ENCODE peak calls at places on chromosomes 1 and 21, in nine cellular contexts. C is retina, T is fibroblast of pulmonary artery, G is RWPE1, O is cardiac muscle cell, Z is NCI-H1048, N is GM13976, B is neural progenitor cell, Y is T1000. H is an unnamed sample.

GRCh38 chr1:204837440-204838084 is 33.1 kb upstream of the NFASC start:
- DNase-seq in C (peak; percentile 68), T (peak; percentile 71), G (peak; percentile 82), O (peak; percentile 69), Z (peak; percentile 16), N (peak; percentile 47), B (peak; percentile 90), Y (no peak), H (no peak)

GRCh38 chr1:119008483-119009299 is 20.5 kb upstream of the TBX15 start:
- DNase-seq in C (peak; percentile 82), T (peak; percentile 79), G (peak; percentile 60), O (peak; percentile 81), Z (no peak), N (peak; percentile 71), B (peak; percentile 58), Y (no peak), H (no peak)

GRCh38 chr1:92259350-92259749 is 39.4 kb downstream of the GLMN start:
- DNase-seq in C (no peak), T (peak; percentile 18), G (no peak), O (no peak), Z (no peak), N (no peak), B (no peak), Y (no peak), H (no peak)

GRCh38 chr21:17387030-17387617 is 125.7 kb upstream of the CXADR start:
- DNase-seq in C (peak; percentile 74), T (peak; percentile 80), G (peak; percentile 36), O (peak; percentile 76), Z (peak; percentile 40), N (peak; percentile 51), B (peak; percentile 80), Y (peak; percentile 12), H (no peak)

GRCh38 chr1:33955101-33955500 is 91.2 kb downstream of the HMGB4 start:
- DNase-seq in C (no peak), T (no peak), G (no peak), O (no peak), Z (no peak), N (no peak), B (no peak), Y (no peak), H (no peak)

GRCh38 chr1:31981976-31982375 is 31.7 kb upstream of the KHDRBS1 start:
- DNase-seq in C (no peak), T (no peak), G (no peak), O (no peak), Z (no peak), N (no peak), B (no peak), Y (no peak), H (no peak)

GRCh38 chr1:6392081-6392879 is 1.3 kb downstream of the ACOT7 start:
- DNase-seq in C (peak; percentile 70), T (no peak), G (no peak), O (no peak), Z (no peak), N (peak; percentile 26), B (no peak), Y (no peak), H (no peak)

GRCh38 chr1:154159554-154159953 is 4.7 kb upstream of the NUP210L start:
- DNase-seq in C (no peak), T (no peak), G (no peak), O (no peak), Z (no peak), N (no peak), B (no peak), Y (no peak), H (no peak)

GRCh38 chr21:28959367-28960099 is 33.1 kb downstream of the LTN1 start:
- DNase-seq in C (no peak), T (peak; percentile 84), G (no peak), O (peak; percentile 79), Z (no peak), N (no peak), B (no peak), Y (no peak), H (no peak)

GRCh38 chr1:183379951-183380350 is 38.2 kb downstream of the NMNAT2 start:
- DNase-seq in C (no peak), T (no peak), G (no peak), O (no peak), Z (no peak), N (no peak), B (no peak), Y (no peak), H (no peak)

GRCh38 chr1:31625561-31626272 is 8.2 kb downstream of the HCRTR1 start:
- DNase-seq in C (no peak), T (peak; percentile 36), G (no peak), O (peak; percentile 28), Z (no peak), N (no peak), B (no peak), Y (no peak), H (no peak)

GRCh38 chr1:172339840-172340239 is 80.6 kb upstream of the C1orf105 start:
- DNase-seq in C (no peak), T (no peak), G (no peak), O (no peak), Z (no peak), N (no peak), B (no peak), Y (no peak), H (no peak)

GRCh38 chr1:201883266-201883665 is 5.4 kb upstream of the SHISA4 start:
- DNase-seq in C (no peak), T (no peak), G (no peak), O (no peak), Z (no peak), N (no peak), B (no peak), Y (no peak), H (no peak)

GRCh38 chr1:228265167-228265566 is 57.3 kb downstream of the OBSCN start:
- DNase-seq in C (no peak), T (peak; percentile 39), G (peak; percentile 23), O (peak; percentile 48), Z (no peak), N (no peak), B (no peak), Y (no peak), H (no peak)

GRCh38 chr1:12617901-12618660 is at the start of gene DHRS3:
- DNase-seq in C (peak; percentile 91), T (peak; percentile 78), G (peak; percentile 93), O (peak; percentile 94), Z (no peak), N (peak; percentile 71), B (peak; percentile 92), Y (peak; percentile 62), H (peak; percentile 89)

GRCh38 chr1:115239148-115239820 is 98.8 kb downstream of the NGF start:
- DNase-seq in C (no peak), T (no peak), G (no peak), O (peak; percentile 51), Z (no peak), N (no peak), B (no peak), Y (no peak), H (no peak)

GRCh38 chr1:180270767-180271639 is 40.9 kb downstream of the LHX4 start:
- DNase-seq in C (no peak), T (peak; percentile 84), G (peak; percentile 18), O (peak; percentile 89), Z (no peak), N (no peak), B (peak; percentile 30), Y (no peak), H (peak; percentile 11)

GRCh38 chr1:182249201-182249676 is 142.4 kb downstream of the GLUL start:
- DNase-seq in C (no peak), T (no peak), G (no peak), O (no peak), Z (no peak), N (peak; percentile 48), B (no peak), Y (no peak), H (no peak)

GRCh38 chr1:50183734-50184133 is 75.0 kb downstream of the ELAVL4 start:
- DNase-seq in C (peak; percentile 48), T (no peak), G (no peak), O (no peak), Z (no peak), N (no peak), B (no peak), Y (no peak), H (no peak)

GRCh38 chr1:22836846-22837245 is 126.2 kb downstream of the EPHB2 start:
- DNase-seq in C (no peak), T (no peak), G (no peak), O (no peak), Z (no peak), N (no peak), B (no peak), Y (no peak), H (no peak)

GRCh38 chr1:14715771-14716170 is 117.3 kb downstream of the KAZN start:
- DNase-seq in C (no peak), T (no peak), G (no peak), O (no peak), Z (no peak), N (no peak), B (no peak), Y (no peak), H (no peak)

GRCh38 chr1:116433283-116434257 is 60.5 kb downstream of the ATP1A1 start:
- DNase-seq in C (peak; percentile 40), T (peak; percentile 21), G (no peak), O (peak; percentile 53), Z (no peak), N (no peak), B (peak; percentile 64), Y (no peak), H (no peak)

GRCh38 chr1:117674521-117675400 is 68.9 kb downstream of the TENT5C start:
- DNase-seq in C (no peak), T (peak; percentile 58), G (no peak), O (peak; percentile 76), Z (no peak), N (peak; percentile 76), B (no peak), Y (no peak), H (no peak)

H was measured in keratinocyte.